ENCODE peak calls at places on chromosome 17, in ten cellular contexts. One of them, this sample, is unnamed.

GRCh38 chr17:7782237-7782636 is 51.8 kb upstream of the KDM6B start:
- DNase-seq in heart right ventricle: no peak
- DNase-seq in PC-3: peak; percentile 43
- DNase-seq in GM12864: no peak
- DNase-seq in cardiac fibroblast: peak; percentile 67
- DNase-seq in IMR-90: peak; percentile 61
- DNase-seq in mammary epithelial cell: peak; percentile 32
- DNase-seq in fibroblast of pulmonary artery: peak; percentile 57
- DNase-seq in ovary: no peak
- DNase-seq in fibroblast of the aortic adventitia: peak; percentile 80
- DNase-seq in this sample: peak; percentile 24

GRCh38 chr17:79615926-79616325 is 5.1 kb upstream of the RBFOX3 start:
- DNase-seq in cardiac fibroblast: no peak
- DNase-seq in heart right ventricle: no peak
- DNase-seq in PC-3: no peak
- DNase-seq in mammary epithelial cell: no peak
- DNase-seq in IMR-90: no peak
- DNase-seq in fibroblast of the aortic adventitia: no peak
- DNase-seq in ovary: no peak
- DNase-seq in fibroblast of pulmonary artery: no peak
- DNase-seq in GM12864: no peak
- DNase-seq in this sample: no peak

GRCh38 chr17:12457493-12457892 is 208.2 kb upstream of the MYOCD start:
- DNase-seq in fibroblast of pulmonary artery: no peak
- DNase-seq in mammary epithelial cell: no peak
- DNase-seq in heart right ventricle: no peak
- DNase-seq in ovary: no peak
- DNase-seq in fibroblast of the aortic adventitia: no peak
- DNase-seq in PC-3: no peak
- DNase-seq in cardiac fibroblast: no peak
- DNase-seq in GM12864: no peak
- DNase-seq in IMR-90: peak; percentile 62
- DNase-seq in this sample: no peak

GRCh38 chr17:65099941-65100315 is 37.2 kb upstream of the RGS9 start:
- DNase-seq in IMR-90: peak; percentile 60
- DNase-seq in PC-3: peak; percentile 94
- DNase-seq in cardiac fibroblast: peak; percentile 59
- DNase-seq in mammary epithelial cell: peak; percentile 83
- DNase-seq in fibroblast of pulmonary artery: peak; percentile 30
- DNase-seq in GM12864: peak; percentile 80
- DNase-seq in ovary: no peak
- DNase-seq in heart right ventricle: no peak
- DNase-seq in fibroblast of the aortic adventitia: peak; percentile 85
- DNase-seq in this sample: peak; percentile 91

GRCh38 chr17:37752482-37752881 is 7.6 kb upstream of the HNF1B start:
- DNase-seq in ovary: no peak
- DNase-seq in heart right ventricle: no peak
- DNase-seq in IMR-90: peak; percentile 77
- DNase-seq in GM12864: no peak
- DNase-seq in PC-3: peak; percentile 79
- DNase-seq in fibroblast of the aortic adventitia: no peak
- DNase-seq in fibroblast of pulmonary artery: no peak
- DNase-seq in mammary epithelial cell: peak; percentile 69
- DNase-seq in cardiac fibroblast: no peak
- DNase-seq in this sample: peak; percentile 70

GRCh38 chr17:64115871-64116534 is 13.9 kb downstream of the ERN1 start:
- DNase-seq in ovary: no peak
- DNase-seq in PC-3: peak; percentile 95
- DNase-seq in cardiac fibroblast: peak; percentile 89
- DNase-seq in mammary epithelial cell: peak; percentile 85
- DNase-seq in fibroblast of pulmonary artery: peak; percentile 93
- DNase-seq in heart right ventricle: no peak
- DNase-seq in fibroblast of the aortic adventitia: peak; percentile 97
- DNase-seq in IMR-90: peak; percentile 94
- DNase-seq in GM12864: no peak
- DNase-seq in this sample: no peak

GRCh38 chr17:78241277-78242023 is 10.0 kb downstream of the TMEM235 start:
- DNase-seq in cardiac fibroblast: peak; percentile 52
- DNase-seq in fibroblast of pulmonary artery: peak; percentile 59
- DNase-seq in PC-3: peak; percentile 45
- DNase-seq in IMR-90: peak; percentile 47
- DNase-seq in fibroblast of the aortic adventitia: peak; percentile 46
- DNase-seq in mammary epithelial cell: peak; percentile 24
- DNase-seq in heart right ventricle: no peak
- DNase-seq in ovary: no peak
- DNase-seq in GM12864: no peak
- DNase-seq in this sample: peak; percentile 31

GRCh38 chr17:12406623-12407228 is 259.0 kb upstream of the MYOCD start:
- DNase-seq in fibroblast of pulmonary artery: no peak
- DNase-seq in ovary: no peak
- DNase-seq in heart right ventricle: no peak
- DNase-seq in GM12864: no peak
- DNase-seq in PC-3: no peak
- DNase-seq in IMR-90: peak; percentile 18
- DNase-seq in fibroblast of the aortic adventitia: no peak
- DNase-seq in mammary epithelial cell: no peak
- DNase-seq in cardiac fibroblast: no peak
- DNase-seq in this sample: no peak

GRCh38 chr17:65055708-65056638 is 567 bp downstream of the GNA13 start:
- DNase-seq in cardiac fibroblast: no peak
- DNase-seq in heart right ventricle: peak; percentile 69
- DNase-seq in fibroblast of the aortic adventitia: peak; percentile 28
- DNase-seq in fibroblast of pulmonary artery: no peak
- DNase-seq in GM12864: no peak
- DNase-seq in mammary epithelial cell: peak; percentile 47
- DNase-seq in IMR-90: peak; percentile 22
- DNase-seq in ovary: peak; percentile 67
- DNase-seq in PC-3: peak; percentile 50
- DNase-seq in this sample: peak; percentile 30

GRCh38 chr17:45146166-45146565 is 2.1 kb upstream of the HEXIM1 start:
- DNase-seq in ovary: peak; percentile 54
- DNase-seq in fibroblast of the aortic adventitia: no peak
- DNase-seq in fibroblast of pulmonary artery: no peak
- DNase-seq in IMR-90: no peak
- DNase-seq in mammary epithelial cell: no peak
- DNase-seq in PC-3: no peak
- DNase-seq in GM12864: no peak
- DNase-seq in cardiac fibroblast: no peak
- DNase-seq in heart right ventricle: no peak
- DNase-seq in this sample: no peak

GRCh38 chr17:74212262-74212912 is 984 bp upstream of the TTYH2 start:
- DNase-seq in IMR-90: no peak
- DNase-seq in PC-3: peak; percentile 33
- DNase-seq in heart right ventricle: no peak
- DNase-seq in fibroblast of the aortic adventitia: peak; percentile 24
- DNase-seq in mammary epithelial cell: no peak
- DNase-seq in GM12864: no peak
- DNase-seq in ovary: peak; percentile 62
- DNase-seq in cardiac fibroblast: no peak
- DNase-seq in fibroblast of pulmonary artery: no peak
- DNase-seq in this sample: no peak

GRCh38 chr17:32445976-32446375 is 1.7 kb downstream of the PSMD11 start:
- DNase-seq in PC-3: peak; percentile 27
- DNase-seq in fibroblast of pulmonary artery: peak; percentile 40
- DNase-seq in cardiac fibroblast: peak; percentile 34
- DNase-seq in IMR-90: peak; percentile 57
- DNase-seq in GM12864: no peak
- DNase-seq in fibroblast of the aortic adventitia: peak; percentile 53
- DNase-seq in ovary: no peak
- DNase-seq in mammary epithelial cell: no peak
- DNase-seq in heart right ventricle: no peak
- DNase-seq in this sample: peak; percentile 35

GRCh38 chr17:62675701-62676100 is 48.2 kb downstream of the MRC2 start:
- DNase-seq in IMR-90: no peak
- DNase-seq in fibroblast of the aortic adventitia: no peak
- DNase-seq in mammary epithelial cell: no peak
- DNase-seq in ovary: no peak
- DNase-seq in fibroblast of pulmonary artery: no peak
- DNase-seq in GM12864: no peak
- DNase-seq in PC-3: no peak
- DNase-seq in cardiac fibroblast: no peak
- DNase-seq in heart right ventricle: no peak
- DNase-seq in this sample: no peak

GRCh38 chr17:43579570-43580140 is 33.5 kb upstream of the ETV4 start:
- DNase-seq in GM12864: no peak
- DNase-seq in mammary epithelial cell: peak; percentile 91
- DNase-seq in fibroblast of the aortic adventitia: peak; percentile 91
- DNase-seq in heart right ventricle: no peak
- DNase-seq in ovary: no peak
- DNase-seq in PC-3: peak; percentile 87
- DNase-seq in fibroblast of pulmonary artery: peak; percentile 80
- DNase-seq in IMR-90: peak; percentile 95
- DNase-seq in cardiac fibroblast: peak; percentile 59
- DNase-seq in this sample: peak; percentile 65

GRCh38 chr17:67139784-67140665 is 95.7 kb downstream of the CACNG1 start:
- DNase-seq in cardiac fibroblast: peak; percentile 63
- DNase-seq in fibroblast of pulmonary artery: peak; percentile 74
- DNase-seq in PC-3: peak; percentile 79
- DNase-seq in fibroblast of the aortic adventitia: peak; percentile 39
- DNase-seq in heart right ventricle: no peak
- DNase-seq in GM12864: no peak
- DNase-seq in IMR-90: peak; percentile 42
- DNase-seq in ovary: no peak
- DNase-seq in mammary epithelial cell: peak; percentile 26
- DNase-seq in this sample: peak; percentile 46

GRCh38 chr17:57108656-57109392 is 23.8 kb downstream of the AKAP1 start:
- DNase-seq in ovary: no peak
- DNase-seq in fibroblast of the aortic adventitia: no peak
- DNase-seq in PC-3: no peak
- DNase-seq in mammary epithelial cell: no peak
- DNase-seq in IMR-90: no peak
- DNase-seq in fibroblast of pulmonary artery: no peak
- DNase-seq in GM12864: no peak
- DNase-seq in heart right ventricle: peak; percentile 59
- DNase-seq in cardiac fibroblast: no peak
- DNase-seq in this sample: no peak

GRCh38 chr17:1907818-1908698 is 78.3 kb downstream of the RPA1 start:
- DNase-seq in GM12864: no peak
- DNase-seq in fibroblast of the aortic adventitia: peak; percentile 40
- DNase-seq in fibroblast of pulmonary artery: peak; percentile 48
- DNase-seq in cardiac fibroblast: peak; percentile 45
- DNase-seq in ovary: no peak
- DNase-seq in mammary epithelial cell: no peak
- DNase-seq in heart right ventricle: no peak
- DNase-seq in PC-3: peak; percentile 19
- DNase-seq in IMR-90: peak; percentile 21
- DNase-seq in this sample: peak; percentile 33
- H3K4me3 ChIP-seq in GM12864: no peak overlapping the region
- H3K4me3 ChIP-seq in fibroblast of the aortic adventitia: peak overlapping the region; percentile 44
- H3K4me3 ChIP-seq in fibroblast of pulmonary artery: peak overlapping the region; percentile 31
- H3K4me3 ChIP-seq in cardiac fibroblast: peak overlapping the region; percentile 17
- H3K4me3 ChIP-seq in ovary: no peak overlapping the region
- H3K4me3 ChIP-seq in mammary epithelial cell: no peak overlapping the region
- H3K4me3 ChIP-seq in heart right ventricle: no peak overlapping the region
- H3K4me3 ChIP-seq in PC-3: peak overlapping the region; percentile 64
- H3K4me3 ChIP-seq in IMR-90: no peak overlapping the region
- H3K4me3 ChIP-seq in this sample: peak overlapping the region; percentile 21

DNA sequence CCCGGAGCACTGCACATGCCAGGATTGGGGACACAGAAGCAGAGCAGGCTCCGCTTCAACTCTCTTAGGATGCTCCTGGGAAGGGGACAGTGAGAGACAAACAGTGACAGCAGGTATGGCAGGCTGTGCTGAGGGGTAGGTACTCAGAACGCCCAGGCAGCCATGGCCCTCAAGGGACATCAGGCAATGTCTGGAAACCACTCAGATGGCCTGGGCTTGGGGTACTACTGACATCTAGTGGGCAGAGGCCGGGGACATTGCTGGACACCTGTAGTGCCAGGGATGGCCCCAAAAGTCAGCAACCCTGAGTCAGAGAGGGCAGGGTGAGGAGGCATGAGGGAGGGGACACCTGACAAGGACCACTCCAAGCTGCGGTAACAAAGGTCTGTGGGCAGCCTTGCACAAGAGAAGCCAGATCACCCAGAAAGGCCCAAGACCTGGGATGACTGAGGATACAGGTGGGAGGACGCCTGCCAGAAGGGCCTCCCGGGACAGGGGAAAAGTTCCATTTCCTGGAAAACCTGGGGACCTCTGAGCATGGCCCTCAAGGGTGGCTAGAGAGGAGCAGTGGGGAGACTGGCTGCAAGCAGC is 21.2 kb downstream of the PEMT start:
- DNase-seq in PC-3: peak; percentile 72
- DNase-seq in heart right ventricle: peak; percentile 49
- DNase-seq in cardiac fibroblast: peak; percentile 32
- DNase-seq in IMR-90: peak; percentile 13
- DNase-seq in fibroblast of pulmonary artery: peak; percentile 36
- DNase-seq in fibroblast of the aortic adventitia: peak; percentile 40
- DNase-seq in mammary epithelial cell: no peak
- DNase-seq in ovary: no peak
- DNase-seq in GM12864: no peak
- DNase-seq in this sample: peak; percentile 17
- TF ChIP-seq CTCF in PC-3: peak; percentile 82
- TF ChIP-seq CTCF in heart right ventricle: peak; percentile 52
- TF ChIP-seq CTCF in cardiac fibroblast: peak; percentile 35
- TF ChIP-seq CTCF in IMR-90: peak; percentile 53
- TF ChIP-seq CTCF in fibroblast of pulmonary artery: peak; percentile 39
- TF ChIP-seq CTCF in fibroblast of the aortic adventitia: peak; percentile 46
- TF ChIP-seq CTCF in mammary epithelial cell: peak; percentile 40
- TF ChIP-seq CTCF in ovary: no peak
- TF ChIP-seq CTCF in GM12864: no peak
- TF ChIP-seq CTCF in this sample: peak; percentile 69

DNA sequence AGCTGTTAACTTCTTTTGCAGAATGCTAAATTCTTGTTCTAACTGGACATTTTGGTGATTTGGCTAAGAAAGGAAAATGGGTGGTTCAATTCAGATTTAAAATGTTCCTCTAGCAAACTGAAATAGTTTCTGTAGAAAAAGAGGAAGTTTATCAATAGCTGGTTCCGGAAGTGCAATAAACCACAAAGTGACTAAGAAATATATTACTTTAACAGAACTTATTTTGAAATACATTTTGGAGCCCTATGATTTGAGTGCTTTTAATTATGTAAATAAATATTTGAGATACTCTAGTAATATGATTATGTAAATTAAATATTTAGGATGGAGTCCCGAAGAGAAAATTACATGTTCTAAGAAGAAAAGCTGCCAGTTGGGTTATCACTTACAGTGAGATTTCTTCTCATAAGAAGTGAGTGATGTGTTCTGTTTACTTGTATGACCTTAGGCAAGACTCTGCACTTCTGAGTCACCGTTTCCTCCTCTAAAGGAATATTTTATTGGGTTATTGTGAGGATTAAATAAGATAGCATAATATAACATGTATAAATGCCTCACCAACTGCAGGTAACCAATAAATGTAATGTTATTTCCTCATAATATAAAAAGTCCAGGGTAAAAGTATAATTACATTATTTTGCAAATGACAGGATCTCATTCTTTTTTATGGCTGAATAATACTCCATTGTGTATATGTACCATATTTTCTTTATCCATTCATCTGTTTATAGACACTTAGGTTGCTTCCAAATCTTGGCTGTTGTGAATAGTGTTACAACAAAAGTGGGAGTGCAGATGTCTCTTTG is at the start of gene EVI2B:
- DNase-seq in heart right ventricle: no peak
- DNase-seq in cardiac fibroblast: peak; percentile 65
- DNase-seq in GM12864: peak; percentile 79
- DNase-seq in fibroblast of the aortic adventitia: peak; percentile 67
- DNase-seq in PC-3: peak; percentile 82
- DNase-seq in mammary epithelial cell: peak; percentile 79
- DNase-seq in IMR-90: peak; percentile 64
- DNase-seq in fibroblast of pulmonary artery: peak; percentile 78
- DNase-seq in ovary: no peak
- DNase-seq in this sample: peak; percentile 21
- H3K4me3 ChIP-seq in heart right ventricle: no peak within 1 kb of the TSS
- H3K4me3 ChIP-seq in cardiac fibroblast: peak within 1 kb of the TSS; percentile 19
- H3K4me3 ChIP-seq in GM12864: peak within 1 kb of the TSS; percentile 51
- H3K4me3 ChIP-seq in fibroblast of the aortic adventitia: no peak within 1 kb of the TSS
- H3K4me3 ChIP-seq in PC-3: peak within 1 kb of the TSS; percentile 15
- H3K4me3 ChIP-seq in mammary epithelial cell: no peak within 1 kb of the TSS
- H3K4me3 ChIP-seq in IMR-90: no peak within 1 kb of the TSS
- H3K4me3 ChIP-seq in fibroblast of pulmonary artery: peak within 1 kb of the TSS; percentile 37
- H3K4me3 ChIP-seq in ovary: no peak within 1 kb of the TSS
- H3K4me3 ChIP-seq in this sample: no peak within 1 kb of the TSS

GRCh38 chr17:55289106-55289446 is 24.3 kb downstream of the HLF start:
- DNase-seq in heart right ventricle: peak; percentile 23
- DNase-seq in cardiac fibroblast: no peak
- DNase-seq in fibroblast of pulmonary artery: no peak
- DNase-seq in PC-3: no peak
- DNase-seq in ovary: no peak
- DNase-seq in mammary epithelial cell: no peak
- DNase-seq in GM12864: no peak
- DNase-seq in fibroblast of the aortic adventitia: no peak
- DNase-seq in IMR-90: no peak
- DNase-seq in this sample: no peak
- TF ChIP-seq CTCF in heart right ventricle: no peak
- TF ChIP-seq CTCF in cardiac fibroblast: no peak
- TF ChIP-seq CTCF in fibroblast of pulmonary artery: no peak
- TF ChIP-seq CTCF in PC-3: no peak
- TF ChIP-seq CTCF in ovary: no peak
- TF ChIP-seq CTCF in mammary epithelial cell: no peak
- TF ChIP-seq CTCF in GM12864: no peak
- TF ChIP-seq CTCF in fibroblast of the aortic adventitia: no peak
- TF ChIP-seq CTCF in IMR-90: no peak
- TF ChIP-seq CTCF in this sample: no peak

This sample was measured in astrocyte of the spinal cord.